ENCODE peak calls at places on chromosomes 6 and 20, in ten cellular contexts. One of them, this sample, is unnamed.

GRCh38 chr20:37839432-37839827 is 63.5 kb upstream of the VSTM2L start:
- DNase-seq in CD8-positive, alpha-beta T cell: no peak
- DNase-seq in AG04450: no peak
- DNase-seq in stomach: no peak
- DNase-seq in Peyer's patch: no peak
- DNase-seq in dorsolateral prefrontal cortex: no peak
- DNase-seq in mammary epithelial cell: no peak
- DNase-seq in psoas muscle: no peak
- DNase-seq in uterus: no peak
- DNase-seq in spleen: no peak
- DNase-seq in this sample: no peak

GRCh38 chr6:43668151-43669028 is 19.2 kb downstream of the MRPS18A start:
- DNase-seq in CD8-positive, alpha-beta T cell: peak; percentile 39
- DNase-seq in psoas muscle: peak; percentile 86
- DNase-seq in spleen: peak; percentile 83
- DNase-seq in mammary epithelial cell: peak; percentile 69
- DNase-seq in dorsolateral prefrontal cortex: peak; percentile 75
- DNase-seq in AG04450: no peak
- DNase-seq in stomach: peak; percentile 69
- DNase-seq in uterus: peak; percentile 54
- DNase-seq in Peyer's patch: peak; percentile 36
- DNase-seq in this sample: peak; percentile 73

GRCh38 chr6:70479236-70479635 is 65.9 kb downstream of the FAM135A start:
- DNase-seq in Peyer's patch: no peak
- DNase-seq in psoas muscle: no peak
- DNase-seq in uterus: no peak
- DNase-seq in CD8-positive, alpha-beta T cell: no peak
- DNase-seq in AG04450: no peak
- DNase-seq in spleen: no peak
- DNase-seq in mammary epithelial cell: no peak
- DNase-seq in dorsolateral prefrontal cortex: no peak
- DNase-seq in stomach: no peak
- DNase-seq in this sample: no peak

GRCh38 chr6:18078875-18079274 is 43.6 kb downstream of the NHLRC1 start:
- DNase-seq in uterus: no peak
- DNase-seq in AG04450: no peak
- DNase-seq in Peyer's patch: no peak
- DNase-seq in CD8-positive, alpha-beta T cell: no peak
- DNase-seq in dorsolateral prefrontal cortex: no peak
- DNase-seq in psoas muscle: no peak
- DNase-seq in mammary epithelial cell: no peak
- DNase-seq in stomach: no peak
- DNase-seq in spleen: no peak
- DNase-seq in this sample: no peak

GRCh38 chr20:35561268-35561667 is 19.4 kb downstream of the ERGIC3 start:
- DNase-seq in spleen: no peak
- DNase-seq in stomach: no peak
- DNase-seq in uterus: no peak
- DNase-seq in Peyer's patch: peak; percentile 24
- DNase-seq in mammary epithelial cell: no peak
- DNase-seq in dorsolateral prefrontal cortex: no peak
- DNase-seq in AG04450: peak; percentile 4
- DNase-seq in CD8-positive, alpha-beta T cell: no peak
- DNase-seq in psoas muscle: peak; percentile 47
- DNase-seq in this sample: no peak

GRCh38 chr6:167979436-167980090 is 17.9 kb upstream of the KIF25 start:
- DNase-seq in psoas muscle: no peak
- DNase-seq in spleen: no peak
- DNase-seq in Peyer's patch: no peak
- DNase-seq in mammary epithelial cell: no peak
- DNase-seq in uterus: no peak
- DNase-seq in dorsolateral prefrontal cortex: no peak
- DNase-seq in AG04450: no peak
- DNase-seq in CD8-positive, alpha-beta T cell: no peak
- DNase-seq in stomach: no peak
- DNase-seq in this sample: no peak

GRCh38 chr6:71737953-71738352 is 148.4 kb upstream of the RIMS1 start:
- DNase-seq in Peyer's patch: no peak
- DNase-seq in mammary epithelial cell: no peak
- DNase-seq in psoas muscle: no peak
- DNase-seq in spleen: no peak
- DNase-seq in stomach: no peak
- DNase-seq in uterus: no peak
- DNase-seq in CD8-positive, alpha-beta T cell: no peak
- DNase-seq in AG04450: no peak
- DNase-seq in dorsolateral prefrontal cortex: no peak
- DNase-seq in this sample: no peak

GRCh38 chr6:84066536-84066935 is 33.0 kb downstream of the MRAP2 start:
- DNase-seq in uterus: no peak
- DNase-seq in Peyer's patch: no peak
- DNase-seq in CD8-positive, alpha-beta T cell: no peak
- DNase-seq in AG04450: no peak
- DNase-seq in mammary epithelial cell: peak; percentile 50
- DNase-seq in psoas muscle: no peak
- DNase-seq in spleen: no peak
- DNase-seq in stomach: no peak
- DNase-seq in dorsolateral prefrontal cortex: no peak
- DNase-seq in this sample: no peak

GRCh38 chr20:33043731-33044181 is 9.9 kb upstream of the BPIFB3 start:
- DNase-seq in Peyer's patch: no peak
- DNase-seq in CD8-positive, alpha-beta T cell: no peak
- DNase-seq in uterus: no peak
- DNase-seq in dorsolateral prefrontal cortex: no peak
- DNase-seq in psoas muscle: no peak
- DNase-seq in mammary epithelial cell: no peak
- DNase-seq in spleen: no peak
- DNase-seq in stomach: no peak
- DNase-seq in AG04450: no peak
- DNase-seq in this sample: no peak

GRCh38 chr20:36098364-36098763 is 56.2 kb upstream of the EPB41L1 start:
- DNase-seq in mammary epithelial cell: peak; percentile 42
- DNase-seq in Peyer's patch: peak; percentile 52
- DNase-seq in stomach: peak; percentile 57
- DNase-seq in spleen: no peak
- DNase-seq in uterus: peak; percentile 27
- DNase-seq in dorsolateral prefrontal cortex: no peak
- DNase-seq in AG04450: no peak
- DNase-seq in CD8-positive, alpha-beta T cell: no peak
- DNase-seq in psoas muscle: no peak
- DNase-seq in this sample: no peak

GRCh38 chr6:42179956-42180335 is 6.8 kb downstream of the GUCA1A start:
- DNase-seq in psoas muscle: no peak
- DNase-seq in Peyer's patch: no peak
- DNase-seq in stomach: no peak
- DNase-seq in CD8-positive, alpha-beta T cell: no peak
- DNase-seq in uterus: no peak
- DNase-seq in dorsolateral prefrontal cortex: no peak
- DNase-seq in AG04450: no peak
- DNase-seq in spleen: no peak
- DNase-seq in mammary epithelial cell: peak; percentile 17
- DNase-seq in this sample: no peak

GRCh38 chr6:44642345-44642744 is 254.8 kb downstream of the CDC5L start:
- DNase-seq in uterus: no peak
- DNase-seq in CD8-positive, alpha-beta T cell: no peak
- DNase-seq in mammary epithelial cell: no peak
- DNase-seq in AG04450: no peak
- DNase-seq in dorsolateral prefrontal cortex: no peak
- DNase-seq in Peyer's patch: no peak
- DNase-seq in spleen: no peak
- DNase-seq in stomach: no peak
- DNase-seq in psoas muscle: no peak
- DNase-seq in this sample: no peak

GRCh38 chr20:32416206-32416605 is 58.1 kb downstream of the ASXL1 start:
- DNase-seq in dorsolateral prefrontal cortex: no peak
- DNase-seq in uterus: no peak
- DNase-seq in CD8-positive, alpha-beta T cell: no peak
- DNase-seq in spleen: no peak
- DNase-seq in AG04450: no peak
- DNase-seq in psoas muscle: no peak
- DNase-seq in Peyer's patch: no peak
- DNase-seq in stomach: no peak
- DNase-seq in mammary epithelial cell: no peak
- DNase-seq in this sample: no peak

GRCh38 chr6:15341311-15341710 is 95.4 kb downstream of the JARID2 start:
- DNase-seq in uterus: no peak
- DNase-seq in stomach: no peak
- DNase-seq in AG04450: no peak
- DNase-seq in Peyer's patch: no peak
- DNase-seq in spleen: no peak
- DNase-seq in psoas muscle: no peak
- DNase-seq in mammary epithelial cell: peak; percentile 53
- DNase-seq in dorsolateral prefrontal cortex: no peak
- DNase-seq in CD8-positive, alpha-beta T cell: no peak
- DNase-seq in this sample: no peak

GRCh38 chr6:79377830-79378460 is 143.5 kb upstream of the HMGN3 start:
- DNase-seq in spleen: no peak
- DNase-seq in uterus: no peak
- DNase-seq in mammary epithelial cell: no peak
- DNase-seq in AG04450: no peak
- DNase-seq in Peyer's patch: no peak
- DNase-seq in dorsolateral prefrontal cortex: no peak
- DNase-seq in stomach: no peak
- DNase-seq in psoas muscle: no peak
- DNase-seq in CD8-positive, alpha-beta T cell: no peak
- DNase-seq in this sample: peak; percentile 42

GRCh38 chr20:19275630-19276071 is 63.2 kb downstream of the SLC24A3 start:
- DNase-seq in Peyer's patch: peak; percentile 31
- DNase-seq in mammary epithelial cell: no peak
- DNase-seq in psoas muscle: peak; percentile 73
- DNase-seq in uterus: peak; percentile 93
- DNase-seq in AG04450: no peak
- DNase-seq in CD8-positive, alpha-beta T cell: no peak
- DNase-seq in spleen: no peak
- DNase-seq in stomach: peak; percentile 86
- DNase-seq in dorsolateral prefrontal cortex: no peak
- DNase-seq in this sample: peak; percentile 56

GRCh38 chr20:36856196-36856595 is 19.7 kb upstream of the TLDC2 start:
- DNase-seq in CD8-positive, alpha-beta T cell: no peak
- DNase-seq in Peyer's patch: no peak
- DNase-seq in stomach: no peak
- DNase-seq in spleen: no peak
- DNase-seq in mammary epithelial cell: no peak
- DNase-seq in dorsolateral prefrontal cortex: no peak
- DNase-seq in uterus: no peak
- DNase-seq in AG04450: no peak
- DNase-seq in psoas muscle: no peak
- DNase-seq in this sample: no peak

GRCh38 chr6:170438402-170438753 is 114.7 kb downstream of the PSMB1 start:
- DNase-seq in psoas muscle: peak; percentile 98
- DNase-seq in dorsolateral prefrontal cortex: peak; percentile 91
- DNase-seq in stomach: peak; percentile 71
- DNase-seq in AG04450: peak; percentile 98
- DNase-seq in CD8-positive, alpha-beta T cell: peak; percentile 31
- DNase-seq in spleen: peak; percentile 69
- DNase-seq in Peyer's patch: peak; percentile 24
- DNase-seq in mammary epithelial cell: peak; percentile 100
- DNase-seq in uterus: peak; percentile 91
- DNase-seq in this sample: peak; percentile 79
- H3K4me3 ChIP-seq in psoas muscle: peak overlapping the region; percentile 55
- H3K4me3 ChIP-seq in dorsolateral prefrontal cortex: peak overlapping the region; percentile 49
- H3K4me3 ChIP-seq in stomach: peak overlapping the region; percentile 32
- H3K4me3 ChIP-seq in AG04450: peak overlapping the region; percentile 40
- H3K4me3 ChIP-seq in CD8-positive, alpha-beta T cell: no peak overlapping the region
- H3K4me3 ChIP-seq in spleen: peak overlapping the region; percentile 20
- H3K4me3 ChIP-seq in Peyer's patch: peak overlapping the region; percentile 13
- H3K4me3 ChIP-seq in mammary epithelial cell: no peak overlapping the region
- H3K4me3 ChIP-seq in uterus: no peak overlapping the region
- H3K4me3 ChIP-seq in this sample: peak overlapping the region; percentile 33

DNA sequence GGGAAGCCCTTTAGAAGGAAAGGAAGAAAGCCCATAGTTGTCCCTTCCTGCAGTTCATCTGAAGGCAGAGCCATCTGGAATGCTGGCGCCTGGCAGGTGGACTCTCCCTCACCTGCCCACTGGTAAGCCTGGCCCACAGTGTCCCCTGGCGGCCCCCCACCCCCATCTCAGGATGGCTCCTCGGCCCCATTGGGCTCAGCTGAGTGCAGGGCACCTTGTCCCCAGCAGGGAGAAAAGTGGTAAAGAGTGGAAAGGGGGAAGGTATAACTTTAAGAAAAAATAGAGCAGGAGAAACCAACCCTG is 12.6 kb downstream of the SS18L1 start:
- DNase-seq in uterus: no peak
- DNase-seq in AG04450: no peak
- DNase-seq in CD8-positive, alpha-beta T cell: no peak
- DNase-seq in spleen: no peak
- DNase-seq in stomach: no peak
- DNase-seq in Peyer's patch: no peak
- DNase-seq in dorsolateral prefrontal cortex: no peak
- DNase-seq in mammary epithelial cell: no peak
- DNase-seq in psoas muscle: no peak
- DNase-seq in this sample: no peak
- TF ChIP-seq CTCF in uterus: no peak
- TF ChIP-seq CTCF in AG04450: no peak
- TF ChIP-seq CTCF in CD8-positive, alpha-beta T cell: no peak
- TF ChIP-seq CTCF in spleen: no peak
- TF ChIP-seq CTCF in stomach: no peak
- TF ChIP-seq CTCF in Peyer's patch: no peak
- TF ChIP-seq CTCF in dorsolateral prefrontal cortex: no peak
- TF ChIP-seq CTCF in mammary epithelial cell: no peak
- TF ChIP-seq CTCF in psoas muscle: no peak
- TF ChIP-seq CTCF in this sample: no peak

DNA sequence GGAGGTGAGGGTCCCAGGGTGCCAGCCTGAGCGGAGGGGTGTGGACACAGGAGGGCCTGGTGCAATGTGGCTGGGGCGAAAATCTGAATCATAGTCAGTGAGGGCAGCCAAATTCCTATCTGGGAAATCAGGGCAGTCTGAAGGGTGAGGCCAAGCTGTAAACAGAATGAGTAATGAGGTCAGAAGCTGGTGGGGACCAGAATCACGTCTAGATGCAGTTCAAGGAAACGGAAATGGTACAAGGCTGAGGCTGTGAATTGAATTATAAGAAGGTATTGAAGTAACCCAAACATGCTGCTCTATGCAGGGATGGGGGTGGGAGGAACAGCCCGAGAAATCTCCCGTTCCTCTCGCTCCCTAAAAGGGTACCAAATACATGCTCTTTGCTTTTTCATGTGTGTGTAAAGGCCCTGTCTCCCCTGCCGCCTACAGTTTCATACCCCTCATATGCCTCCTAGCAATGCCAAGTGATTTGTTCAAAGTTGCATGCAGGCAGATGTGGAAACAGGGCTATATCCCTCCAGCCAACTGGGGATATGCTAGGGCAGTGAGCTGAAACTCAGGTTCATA is 35.2 kb upstream of the PIM1 start:
- DNase-seq in Peyer's patch: no peak
- DNase-seq in stomach: peak; percentile 67
- DNase-seq in AG04450: peak; percentile 69
- DNase-seq in spleen: no peak
- DNase-seq in dorsolateral prefrontal cortex: no peak
- DNase-seq in CD8-positive, alpha-beta T cell: peak; percentile 18
- DNase-seq in mammary epithelial cell: peak; percentile 95
- DNase-seq in uterus: peak; percentile 70
- DNase-seq in psoas muscle: peak; percentile 76
- DNase-seq in this sample: no peak
- H3K27ac ChIP-seq in Peyer's patch: peak overlapping the region; percentile 85
- H3K27ac ChIP-seq in stomach: peak overlapping the region; percentile 92
- H3K27ac ChIP-seq in AG04450: peak overlapping the region; percentile 97
- H3K27ac ChIP-seq in spleen: peak overlapping the region; percentile 27
- H3K27ac ChIP-seq in dorsolateral prefrontal cortex: no peak overlapping the region
- H3K27ac ChIP-seq in CD8-positive, alpha-beta T cell: peak overlapping the region; percentile 53
- H3K27ac ChIP-seq in mammary epithelial cell: peak overlapping the region; percentile 86
- H3K27ac ChIP-seq in uterus: peak overlapping the region; percentile 91
- H3K27ac ChIP-seq in psoas muscle: peak overlapping the region; percentile 98
- H3K27ac ChIP-seq in this sample: peak overlapping the region; percentile 69

GRCh38 chr6:129707882-129708495 is 2.0 kb downstream of the ARHGAP18 start:
- DNase-seq in psoas muscle: no peak
- DNase-seq in mammary epithelial cell: no peak
- DNase-seq in dorsolateral prefrontal cortex: no peak
- DNase-seq in stomach: no peak
- DNase-seq in Peyer's patch: no peak
- DNase-seq in CD8-positive, alpha-beta T cell: no peak
- DNase-seq in uterus: no peak
- DNase-seq in spleen: no peak
- DNase-seq in AG04450: no peak
- DNase-seq in this sample: no peak
- H3K4me3 ChIP-seq in psoas muscle: peak overlapping the region; percentile 73
- H3K4me3 ChIP-seq in mammary epithelial cell: peak overlapping the region; percentile 61
- H3K4me3 ChIP-seq in dorsolateral prefrontal cortex: no peak overlapping the region
- H3K4me3 ChIP-seq in stomach: peak overlapping the region; percentile 64
- H3K4me3 ChIP-seq in Peyer's patch: peak overlapping the region; percentile 66
- H3K4me3 ChIP-seq in CD8-positive, alpha-beta T cell: no peak overlapping the region
- H3K4me3 ChIP-seq in uterus: no peak overlapping the region
- H3K4me3 ChIP-seq in spleen: peak overlapping the region; percentile 67
- H3K4me3 ChIP-seq in AG04450: peak overlapping the region; percentile 80
- H3K4me3 ChIP-seq in this sample: peak overlapping the region; percentile 67